ENCODE peak calls at places on chromosomes 13 and 19, in nine cellular contexts. U is CD8-positive, alpha-beta T cell; A is CD8-positive, alpha-beta memory T cell; T is left ventricle myocardium inferior; M is foreskin keratinocyte; H is mesendoderm; P is AG04450; Z is substantia nigra; L is SJSA1. B is an unnamed sample.

GRCh38 chr13:88183440-88183839 is 512.3 kb downstream of the SLITRK5 start:
- DNase-seq in U (no peak), A (no peak), T (no peak), M (no peak), H (no peak), P (no peak), Z (no peak), L (no peak), B (no peak)

GRCh38 chr19:8631425-8631819 is 989 bp downstream of the NFILZ start:
- DNase-seq in U (no peak), A (no peak), T (no peak), M (no peak), H (peak), P (no peak), Z (no peak), L (peak), B (no peak)

GRCh38 chr19:14437578-14438140 is 4.6 kb downstream of the PKN1 start:
- DNase-seq in U (no peak), A (no peak), T (no peak), M (no peak), H (peak), P (no peak), Z (no peak), L (no peak), B (no peak)

GRCh38 chr13:82833928-82834327 is 1048.3 kb downstream of the SLITRK1 start:
- DNase-seq in U (no peak), A (no peak), T (no peak), M (peak), H (no peak), P (peak), Z (no peak), L (no peak), B (no peak)

GRCh38 chr13:51600703-51601102 is 16.4 kb downstream of the WDFY2 start:
- DNase-seq in U (no peak), A (no peak), T (no peak), M (no peak), H (no peak), P (no peak), Z (no peak), L (no peak), B (no peak)

GRCh38 chr13:35693142-35693784 is 216.8 kb upstream of the MAB21L1 start:
- DNase-seq in U (no peak), A (no peak), T (no peak), M (no peak), H (no peak), P (no peak), Z (no peak), L (no peak), B (no peak)

GRCh38 chr13:99919132-99919531 is 52.4 kb downstream of the ZIC5 start:
- DNase-seq in U (no peak), A (no peak), T (no peak), M (no peak), H (no peak), P (no peak), Z (no peak), L (no peak), B (no peak)

GRCh38 chr19:37999309-38000213 is 92.6 kb downstream of the SIPA1L3 start:
- DNase-seq in U (no peak), A (no peak), T (peak), M (peak), H (no peak), P (peak), Z (no peak), L (peak), B (no peak)

GRCh38 chr19:39113199-39113598 is 12.4 kb upstream of the PAK4 start:
- DNase-seq in U (no peak), A (no peak), T (no peak), M (no peak), H (no peak), P (no peak), Z (no peak), L (no peak), B (no peak)

GRCh38 chr19:29682236-29682895 is 17.1 kb downstream of the PLEKHF1 start:
- DNase-seq in U (no peak), A (no peak), T (no peak), M (no peak), H (no peak), P (no peak), Z (no peak), L (no peak), B (no peak)

GRCh38 chr13:44908266-44908665 is 81.0 kb downstream of the NUFIP1 start:
- DNase-seq in U (no peak), A (no peak), T (no peak), M (no peak), H (no peak), P (no peak), Z (no peak), L (no peak), B (no peak)

GRCh38 chr13:38702609-38703008 is 15.7 kb downstream of the FREM2 start:
- DNase-seq in U (no peak), A (no peak), T (no peak), M (no peak), H (no peak), P (no peak), Z (no peak), L (no peak), B (no peak)

GRCh38 chr19:29784598-29785223 is 27.1 kb upstream of the CCNE1 start:
- DNase-seq in U (no peak), A (no peak), T (no peak), M (no peak), H (no peak), P (no peak), Z (no peak), L (no peak), B (no peak)

GRCh38 chr13:32969516-32969941 is 46.7 kb upstream of the KL start:
- DNase-seq in U (no peak), A (no peak), T (no peak), M (no peak), H (no peak), P (peak), Z (no peak), L (peak), B (no peak)

GRCh38 chr19:35122687-35123551 is 7.3 kb downstream of the FXYD3 start:
- DNase-seq in U (no peak), A (no peak), T (no peak), M (peak), H (no peak), P (no peak), Z (no peak), L (no peak), B (no peak)

GRCh38 chr13:106612688-106613087 is 44.8 kb upstream of the ARGLU1 start:
- DNase-seq in U (no peak), A (no peak), T (peak), M (no peak), H (no peak), P (no peak), Z (no peak), L (no peak), B (no peak)

GRCh38 chr13:52850396-52851152 is 2.1 kb upstream of the PCDH8 start:
- DNase-seq in U (no peak), A (no peak), T (peak), M (peak), H (peak), P (no peak), Z (no peak), L (peak), B (peak)

GRCh38 chr13:43831088-43831487 is 44.3 kb upstream of the ENOX1 start:
- DNase-seq in U (no peak), A (no peak), T (no peak), M (peak), H (no peak), P (no peak), Z (no peak), L (no peak), B (no peak)

GRCh38 chr13:98468929-98469328 is 108.0 kb downstream of the STK24 start:
- DNase-seq in U (no peak), A (no peak), T (no peak), M (no peak), H (no peak), P (no peak), Z (no peak), L (no peak), B (no peak)

GRCh38 chr13:112638919-112639318 is 50.9 kb upstream of the ATP11A start:
- DNase-seq in U (no peak), A (no peak), T (no peak), M (no peak), H (no peak), P (no peak), Z (no peak), L (no peak), B (no peak)

GRCh38 chr13:33355470-33355869 is 69.9 kb upstream of the STARD13 start:
- DNase-seq in U (no peak), A (no peak), T (no peak), M (no peak), H (no peak), P (no peak), Z (no peak), L (no peak), B (no peak)

GRCh38 chr13:75875450-75875849 is 239.3 kb downstream of the LMO7 start:
- DNase-seq in U (no peak), A (no peak), T (no peak), M (no peak), H (no peak), P (no peak), Z (no peak), L (no peak), B (no peak)
- H3K27ac ChIP-seq in U (no peak), A (no peak), T (no peak), M (no peak), H (no peak), P (no peak), Z (no peak), L (no peak), B (no peak)

DNA sequence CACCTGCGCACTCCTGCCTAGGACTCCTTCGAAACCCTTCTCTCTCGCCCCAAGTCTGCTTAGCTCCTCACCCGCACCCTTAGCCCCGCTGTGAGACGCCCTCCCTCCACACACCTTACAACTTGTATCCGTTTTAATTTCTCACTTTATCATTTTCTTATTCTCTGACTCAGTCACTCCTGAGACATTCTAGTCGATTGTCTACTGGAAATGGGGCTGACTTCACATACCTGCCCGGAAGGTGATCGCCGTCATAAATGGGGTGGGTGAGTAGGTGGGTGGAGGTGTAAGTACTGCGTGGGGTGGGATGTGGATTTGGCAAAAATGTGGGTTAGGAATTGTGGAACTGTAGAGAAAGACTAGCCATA is 714 bp downstream of the NDFIP2 start:
- DNase-seq in U (peak), A (peak), T (no peak), M (peak), H (no peak), P (no peak), Z (no peak), L (no peak), B (no peak)
- H3K27ac ChIP-seq in U (peak), A (peak), T (peak), M (peak), H (no peak), P (peak), Z (peak), L (peak), B (no peak)

DNA sequence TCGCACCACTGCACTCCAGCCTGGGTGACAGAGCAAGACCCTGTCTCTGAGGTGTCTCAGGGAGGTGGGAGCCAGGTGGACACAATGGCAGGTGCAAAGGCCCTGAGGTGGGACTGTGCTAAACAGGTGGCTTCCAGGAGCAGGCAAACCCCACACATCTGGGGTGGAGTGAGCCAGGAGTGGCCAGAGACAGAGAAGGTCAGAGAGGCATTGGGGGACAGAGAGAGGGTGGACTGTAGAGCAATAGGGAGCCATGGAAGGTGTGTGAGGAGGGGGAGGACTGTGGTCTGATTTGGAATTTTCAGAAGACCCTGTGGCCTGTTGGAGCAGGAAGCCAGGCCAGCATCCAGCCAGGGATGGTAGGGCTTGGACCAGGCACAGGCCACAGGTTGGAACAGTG is 4.7 kb downstream of the MEF2B start:
- DNase-seq in U (no peak), A (no peak), T (no peak), M (no peak), H (no peak), P (no peak), Z (no peak), L (no peak), B (no peak)
- H3K27ac ChIP-seq in U (no peak), A (no peak), T (no peak), M (no peak), H (no peak), P (no peak), Z (no peak), L (no peak), B (no peak)

DNA sequence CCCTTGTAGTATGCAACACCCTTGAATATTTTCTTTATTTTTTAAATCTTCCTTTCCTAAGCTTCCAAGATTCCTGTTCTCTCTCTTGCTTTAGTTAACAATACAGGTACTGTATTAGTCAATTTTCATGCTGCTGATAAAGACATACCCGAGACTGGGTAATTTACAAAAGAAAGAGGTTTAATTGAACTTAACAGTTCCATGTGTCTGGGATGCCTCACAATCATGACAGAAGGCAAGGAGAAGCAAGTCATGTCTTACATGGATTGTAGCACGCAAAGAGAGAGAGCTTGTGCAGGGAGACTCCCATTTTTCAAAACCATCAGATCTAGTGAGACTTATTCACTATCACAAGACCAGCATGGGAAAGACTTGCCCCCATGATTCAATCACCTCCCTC is 1024.3 kb downstream of the PCDH9 start:
- DNase-seq in U (no peak), A (no peak), T (no peak), M (no peak), H (no peak), P (no peak), Z (no peak), L (no peak), B (no peak)
- H3K27ac ChIP-seq in U (no peak), A (no peak), T (no peak), M (no peak), H (no peak), P (no peak), Z (no peak), L (no peak), B (no peak)

DNA sequence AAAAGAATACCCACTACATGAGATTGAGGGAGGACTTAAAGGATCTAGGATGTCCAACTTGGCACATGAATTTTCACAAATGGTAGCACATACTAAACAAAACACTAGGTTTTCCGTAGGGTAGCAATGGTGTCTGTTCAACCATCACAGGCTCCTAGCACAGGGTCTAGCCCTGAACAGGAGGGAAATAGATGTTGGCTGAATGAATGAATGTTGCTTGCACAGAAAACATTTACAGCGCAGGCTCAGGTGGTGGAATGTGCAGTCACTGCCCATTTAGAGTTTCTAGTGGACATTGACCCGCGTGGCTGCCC is 1.9 kb upstream of the MYCBP2 start:
- DNase-seq in U (no peak), A (no peak), T (no peak), M (no peak), H (no peak), P (no peak), Z (no peak), L (no peak), B (no peak)
- H3K27ac ChIP-seq in U (peak), A (peak), T (peak), M (no peak), H (no peak), P (peak), Z (peak), L (no peak), B (peak)

DNA sequence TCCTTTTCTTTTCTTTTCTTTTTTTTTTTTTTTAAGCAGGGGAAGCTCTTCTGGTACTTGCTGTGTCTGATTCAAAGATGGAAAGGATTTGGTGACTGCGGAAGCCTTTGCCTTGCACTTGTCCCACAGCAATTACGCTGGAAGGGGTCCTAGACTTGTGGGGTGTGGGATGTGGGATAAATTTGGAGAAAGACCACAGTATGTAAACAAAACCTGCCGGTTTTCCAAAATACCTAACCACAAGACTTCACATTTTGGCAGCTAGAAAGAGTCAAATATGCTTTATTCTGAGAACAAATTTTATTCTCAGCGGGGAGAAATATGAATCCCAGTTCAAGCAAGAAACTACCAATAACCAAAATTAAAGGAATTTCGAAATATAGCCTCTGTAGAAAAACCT is 176.5 kb downstream of the SPRY2 start:
- DNase-seq in U (no peak), A (no peak), T (no peak), M (no peak), H (no peak), P (no peak), Z (no peak), L (no peak), B (no peak)
- H3K27ac ChIP-seq in U (no peak), A (no peak), T (no peak), M (no peak), H (no peak), P (no peak), Z (no peak), L (no peak), B (no peak)

GRCh38 chr19:3100331-3100730 is 6.2 kb downstream of the GNA11 start:
- DNase-seq in U (no peak), A (no peak), T (no peak), M (no peak), H (no peak), P (no peak), Z (no peak), L (no peak), B (no peak)
- H3K27ac ChIP-seq in U (no peak), A (no peak), T (peak), M (no peak), H (no peak), P (no peak), Z (no peak), L (no peak), B (no peak)

GRCh38 chr13:113821847-113822246 is 42.0 kb downstream of the GAS6 start:
- DNase-seq in U (no peak), A (no peak), T (no peak), M (no peak), H (no peak), P (no peak), Z (no peak), L (no peak), B (no peak)
- H3K27ac ChIP-seq in U (no peak), A (no peak), T (peak), M (no peak), H (no peak), P (peak), Z (peak), L (peak), B (peak)